ENCODE peak calls at places on chromosomes 6 and 20, in six cellular contexts. X, L, I, N, B and T are unnamed samples.

GRCh38 chr6:18978330-18979128 is 591.4 kb downstream of the RNF144B start:
- DNase-seq in I (peak; percentile 29), L (no peak), N (no peak), X (no peak), B (no peak), T (no peak)

GRCh38 chr20:20872420-20872819 is 160.0 kb upstream of the RALGAPA2 start:
- DNase-seq in N (no peak), I (no peak), L (no peak), X (no peak), B (no peak), T (no peak)

GRCh38 chr6:13722880-13723279 is 11.2 kb upstream of the RANBP9 start:
- DNase-seq in B (no peak), I (no peak), X (no peak), L (no peak), N (no peak), T (no peak)

GRCh38 chr6:78538002-78538401 is 329.3 kb upstream of the IRAK1BP1 start:
- DNase-seq in B (no peak), X (no peak), L (no peak), N (no peak), I (no peak), T (peak; percentile 36)

GRCh38 chr20:24609757-24610156 is 140.3 kb downstream of the SYNDIG1 start:
- DNase-seq in N (no peak), X (no peak), L (no peak), I (no peak), B (no peak), T (no peak)

GRCh38 chr6:136405410-136406029 is 115.9 kb upstream of the BCLAF1 start:
- DNase-seq in I (no peak), L (no peak), X (no peak), N (no peak), B (peak; percentile 44), T (no peak)

GRCh38 chr6:44315506-44315905 is 2.4 kb upstream of the AARS2 start:
- DNase-seq in B (no peak), N (no peak), I (no peak), X (no peak), L (no peak), T (no peak)

GRCh38 chr6:149563928-149564325 is 2.2 kb upstream of the GINM1 start:
- DNase-seq in B (no peak), X (no peak), L (no peak), I (no peak), N (no peak), T (no peak)

GRCh38 chr6:33091957-33092356 is 16.2 kb downstream of the HLA-DPB1 start:
- DNase-seq in X (no peak), I (peak; percentile 30), B (peak; percentile 50), L (no peak), N (peak; percentile 42), T (no peak)
- TF ChIP-seq RFX5 in X (no peak), I (no peak), B (no peak), L (peak; percentile 50), N (no peak), T (no peak)

DNA sequence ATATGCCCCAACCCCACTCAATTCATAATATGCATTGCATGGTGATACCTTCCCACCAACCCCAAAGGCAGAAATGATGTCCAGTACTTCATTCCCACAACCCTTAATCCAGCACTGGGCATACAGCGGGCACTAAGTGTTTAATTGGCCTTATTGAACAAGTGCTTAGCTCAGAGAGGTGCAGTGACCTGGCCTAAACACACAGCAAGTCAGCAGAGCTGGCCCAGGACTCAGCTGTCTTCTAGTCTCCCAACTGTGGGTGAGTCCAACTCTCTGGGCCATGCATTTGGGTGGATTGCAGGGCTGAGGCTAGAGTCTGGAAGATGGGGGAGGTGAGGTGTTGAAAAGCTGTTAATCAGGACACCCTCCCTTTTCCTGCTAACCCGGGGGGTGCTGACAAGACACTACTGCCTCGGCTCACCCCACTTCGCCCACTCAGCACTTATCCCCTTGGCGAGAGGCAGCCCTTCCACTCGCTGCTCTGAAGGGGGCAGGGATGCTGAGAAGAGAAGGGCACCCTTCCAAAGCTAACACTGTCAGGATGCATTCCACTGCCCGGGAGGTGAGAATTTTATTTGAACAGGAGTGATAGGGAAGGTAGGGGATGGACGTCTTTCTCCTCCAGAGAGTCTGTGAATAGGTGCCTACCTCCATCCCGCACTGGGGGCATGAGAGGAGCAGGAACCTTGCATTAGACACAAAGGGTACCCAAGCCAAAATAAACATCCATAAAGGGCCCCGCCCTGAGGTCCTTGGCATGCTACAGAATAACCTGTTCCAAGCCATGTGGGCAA is 14.2 kb downstream of the KCNK5 start:
- DNase-seq in L (no peak), B (no peak), X (no peak), N (no peak), I (no peak), T (no peak)
- TF ChIP-seq USF2 in L (no peak), B (no peak), X (no peak), N (no peak), I (no peak), T (no peak)

GRCh38 chr6:161901740-161902426 is 628.0 kb upstream of the AGPAT4 start:
- DNase-seq in I (no peak), N (no peak), X (no peak), B (no peak), L (no peak), T (no peak)
- H2AFZ ChIP-seq in I (no peak overlapping the region), N (no peak overlapping the region), X (no peak overlapping the region), B (no peak overlapping the region), L (no peak overlapping the region), T (no peak overlapping the region)

GRCh38 chr6:98764378-98764911 is 69.9 kb upstream of the POU3F2 start:
- DNase-seq in N (no peak), X (no peak), B (no peak), L (no peak), I (no peak), T (peak; percentile 0)

GRCh38 chr6:98775205-98775604 is 59.2 kb upstream of the POU3F2 start:
- DNase-seq in N (no peak), I (no peak), B (no peak), X (no peak), L (no peak), T (no peak)

GRCh38 chr6:98769546-98769945 is 64.8 kb upstream of the POU3F2 start:
- DNase-seq in I (peak; percentile 24), L (no peak), X (no peak), B (peak; percentile 57), N (no peak), T (peak; percentile 4)
- TF ChIP-seq RFX5 in I (no peak), L (no peak), X (no peak), B (no peak), N (no peak), T (no peak)

DNA sequence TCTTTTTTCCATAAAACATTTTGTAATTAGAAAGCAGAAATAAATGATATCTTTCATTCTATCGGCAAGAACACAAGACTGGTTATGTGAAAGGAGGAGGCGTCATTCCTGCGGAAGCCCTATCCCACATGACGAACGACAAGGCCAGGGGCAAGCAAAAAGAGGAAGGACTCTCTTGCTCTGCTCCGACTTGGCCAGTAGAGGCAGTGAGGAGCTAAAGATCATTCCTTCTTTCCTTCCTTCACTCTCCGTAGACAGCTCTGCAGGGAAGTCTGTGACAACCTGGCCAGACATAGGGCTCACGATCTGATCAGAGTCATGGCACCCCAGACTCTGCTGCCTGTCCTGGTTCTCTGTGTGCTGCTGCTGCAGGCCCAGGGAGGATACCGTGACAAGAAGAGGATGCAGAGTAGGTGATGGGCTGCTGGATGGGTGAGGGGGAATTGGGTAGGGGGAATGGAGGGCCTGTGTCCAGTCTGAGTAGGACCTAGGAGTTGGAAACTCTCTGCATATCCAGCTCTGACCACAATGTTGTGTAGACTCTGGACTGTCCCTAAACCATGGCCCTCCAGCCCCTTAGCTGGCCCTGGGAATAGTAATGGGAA is at the start of gene WFDC10A:
- DNase-seq in L (peak; percentile 33), X (no peak), B (peak; percentile 55), N (peak; percentile 41), I (peak; percentile 38), T (peak; percentile 49)
- TF ChIP-seq USF2 in L (no peak), X (no peak), B (no peak), N (no peak), I (no peak), T (no peak)